ENCODE peak calls at places on chromosomes 2 and 18, in ten cellular contexts. D is kidney; L is astrocyte; B is CD8-positive, alpha-beta T cell; I is Panc1; M is NB4; A is mucosa of descending colon; K is GM12865; J is esophagus squamous epithelium; S is heart left ventricle. Z is an unnamed sample.

GRCh38 chr2:54422072-54422581 is 34.0 kb upstream of the SPTBN1 start:
- DNase-seq in D (no peak), L (no peak), B (peak), I (no peak), M (peak), A (no peak), K (no peak), J (no peak), S (no peak), Z (no peak)

GRCh38 chr2:12950957-12951656 is 234.4 kb downstream of the TRIB2 start:
- DNase-seq in D (no peak), L (peak), B (no peak), I (no peak), M (no peak), A (no peak), K (no peak), J (no peak), S (no peak), Z (peak)

GRCh38 chr2:101830555-101830954 is 133.0 kb downstream of the MAP4K4 start:
- DNase-seq in D (no peak), L (peak), B (no peak), I (no peak), M (no peak), A (no peak), K (peak), J (no peak), S (no peak), Z (no peak)

GRCh38 chr2:60884795-60885194 is 3.4 kb downstream of the REL start:
- DNase-seq in D (no peak), L (peak), B (no peak), I (no peak), M (no peak), A (no peak), K (no peak), J (no peak), S (no peak), Z (no peak)

GRCh38 chr2:209753020-209753419 is 18.6 kb upstream of the UNC80 start:
- DNase-seq in D (no peak), L (no peak), B (no peak), I (no peak), M (no peak), A (no peak), K (no peak), J (no peak), S (no peak), Z (no peak)

GRCh38 chr2:205680067-205680466 is 2.2 kb upstream of the NRP2 start:
- DNase-seq in D (no peak), L (peak), B (peak), I (peak), M (peak), A (peak), K (peak), J (no peak), S (peak), Z (peak)

GRCh38 chr2:64354857-64355680 is 98.9 kb upstream of the LGALSL start:
- DNase-seq in D (no peak), L (peak), B (no peak), I (no peak), M (no peak), A (no peak), K (no peak), J (no peak), S (no peak), Z (no peak)

GRCh38 chr2:181810823-181811695 is 80.5 kb upstream of the ITPRID2 start:
- DNase-seq in D (no peak), L (peak), B (no peak), I (peak), M (peak), A (peak), K (no peak), J (no peak), S (peak), Z (peak)

GRCh38 chr2:47056374-47056773 is 98.7 kb downstream of the STPG4 start:
- DNase-seq in D (peak), L (peak), B (no peak), I (no peak), M (no peak), A (no peak), K (no peak), J (no peak), S (no peak), Z (peak)

GRCh38 chr2:96970910-96971309 is 15.5 kb downstream of the FAM178B start:
- DNase-seq in D (no peak), L (no peak), B (no peak), I (no peak), M (no peak), A (no peak), K (no peak), J (no peak), S (no peak), Z (no peak)

GRCh38 chr2:3914243-3914642 is 210.9 kb downstream of the DCDC2C start:
- DNase-seq in D (no peak), L (no peak), B (no peak), I (no peak), M (no peak), A (no peak), K (no peak), J (no peak), S (no peak), Z (no peak)

GRCh38 chr18:8468911-8469310 is 140.3 kb upstream of the RAB12 start:
- DNase-seq in D (no peak), L (peak), B (no peak), I (no peak), M (no peak), A (no peak), K (no peak), J (no peak), S (no peak), Z (peak)

GRCh38 chr2:188798159-188798558 is 176.0 kb upstream of the COL3A1 start:
- DNase-seq in D (no peak), L (no peak), B (no peak), I (no peak), M (no peak), A (no peak), K (no peak), J (no peak), S (no peak), Z (peak)

GRCh38 chr2:239223330-239224248 is 177.2 kb downstream of the HDAC4 start:
- DNase-seq in D (no peak), L (peak), B (no peak), I (no peak), M (peak), A (peak), K (no peak), J (no peak), S (no peak), Z (no peak)

GRCh38 chr2:119316066-119316465 is 50.6 kb downstream of the C2orf76 start:
- DNase-seq in D (no peak), L (no peak), B (no peak), I (no peak), M (no peak), A (no peak), K (no peak), J (no peak), S (no peak), Z (no peak)

GRCh38 chr18:78178812-78179211 is 800.8 kb upstream of the SALL3 start:
- DNase-seq in D (no peak), L (no peak), B (no peak), I (no peak), M (no peak), A (peak), K (no peak), J (no peak), S (no peak), Z (no peak)

GRCh38 chr2:229675569-229675968 is 38.8 kb downstream of the DNER start:
- DNase-seq in D (no peak), L (no peak), B (no peak), I (no peak), M (no peak), A (no peak), K (no peak), J (no peak), S (no peak), Z (no peak)

GRCh38 chr2:62313433-62314227 is 117.7 kb downstream of the B3GNT2 start:
- DNase-seq in D (no peak), L (no peak), B (peak), I (no peak), M (peak), A (no peak), K (peak), J (no peak), S (no peak), Z (no peak)

GRCh38 chr2:165794520-165794882 is 454 bp upstream of the GALNT3 start:
- DNase-seq in D (peak), L (peak), B (peak), I (no peak), M (peak), A (peak), K (peak), J (no peak), S (peak), Z (no peak)

GRCh38 chr18:50620319-50620718 is 60.4 kb downstream of the MAPK4 start:
- DNase-seq in D (no peak), L (no peak), B (no peak), I (no peak), M (no peak), A (no peak), K (no peak), J (no peak), S (no peak), Z (no peak)

DNA sequence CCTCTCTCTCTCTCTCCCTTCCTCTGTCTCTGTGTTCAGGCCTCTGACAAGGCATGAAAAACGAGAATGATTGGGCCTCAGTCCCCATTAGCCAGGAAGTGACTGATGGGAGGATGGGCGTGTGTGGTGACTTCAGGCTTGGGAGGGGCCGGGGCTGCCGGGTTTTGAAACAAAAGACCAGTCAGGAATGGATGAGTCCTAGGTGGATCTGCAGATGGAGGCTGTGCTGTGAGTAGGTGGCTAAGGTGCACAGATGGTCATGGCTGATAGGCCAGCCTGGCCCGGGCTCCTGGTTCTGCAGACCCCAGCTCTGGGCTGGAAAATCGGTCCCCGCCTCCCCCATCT is 93.4 kb downstream of the CMPK2 start:
- DNase-seq in D (no peak), L (peak), B (no peak), I (no peak), M (peak), A (no peak), K (peak), J (no peak), S (no peak), Z (no peak)
- H3K4me3 ChIP-seq in D (no peak), L (peak), B (no peak), I (no peak), M (no peak), A (no peak), K (no peak), J (no peak), S (no peak), Z (no peak)

GRCh38 chr2:38523728-38524437 is 78.8 kb downstream of the HNRNPLL start:
- DNase-seq in D (no peak), L (no peak), B (no peak), I (no peak), M (peak), A (no peak), K (no peak), J (no peak), S (no peak), Z (no peak)
- TF ChIP-seq CTCF in D (no peak), L (no peak), B (no peak), I (peak), M (peak), A (no peak), K (no peak), J (no peak), S (peak), Z (peak)

GRCh38 chr2:13968811-13969210 is 663.7 kb upstream of the LRATD1 start:
- DNase-seq in D (no peak), L (no peak), B (no peak), I (no peak), M (no peak), A (no peak), K (peak), J (no peak), S (no peak), Z (no peak)
- H3K4me3 ChIP-seq in D (no peak), L (no peak), B (no peak), I (no peak), M (no peak), A (no peak), K (no peak), J (no peak), S (no peak), Z (no peak)

GRCh38 chr2:126907671-126908070 is 9.0 kb downstream of the TEX51 start:
- DNase-seq in D (peak), L (no peak), B (no peak), I (no peak), M (no peak), A (no peak), K (no peak), J (no peak), S (no peak), Z (no peak)
- TF ChIP-seq CTCF in D (no peak), L (no peak), B (no peak), I (no peak), M (no peak), A (no peak), K (no peak), J (no peak), S (no peak), Z (no peak)